ENCODE peak calls at places on chromosomes 11 and 22, in eight cellular contexts. P is breast epithelium, N is ovary, M is GM12891, B is spleen, K is transverse colon, I is uterus, D is heart left ventricle. F is an unnamed sample.

GRCh38 chr11:75352417-75353206 is 1.2 kb upstream of the ARRB1 start:
- DNase-seq in P (no peak), N (no peak), M (no peak), B (peak), K (peak), I (no peak), D (no peak), F (peak)

GRCh38 chr11:2166091-2166851 is 5.3 kb upstream of the INS start:
- DNase-seq in P (no peak), N (peak), M (peak), B (no peak), K (no peak), I (no peak), D (no peak), F (no peak)

GRCh38 chr22:20106205-20106848 is 9.6 kb upstream of the RANBP1 start:
- DNase-seq in P (no peak), N (no peak), M (no peak), B (peak), K (no peak), I (no peak), D (no peak), F (no peak)

GRCh38 chr22:32571764-32572163 is 97.2 kb downstream of the FBXO7 start:
- DNase-seq in P (no peak), N (no peak), M (no peak), B (no peak), K (no peak), I (no peak), D (no peak), F (peak)

GRCh38 chr11:126318642-126319373 is 14.9 kb downstream of the DCPS start:
- DNase-seq in P (peak), N (peak), M (no peak), B (no peak), K (peak), I (peak), D (peak), F (peak)

GRCh38 chr11:112751763-112752162 is 209.5 kb upstream of the NCAM1 start:
- DNase-seq in P (no peak), N (no peak), M (no peak), B (no peak), K (no peak), I (no peak), D (no peak), F (peak)

GRCh38 chr11:77207019-77207485 is 79.0 kb downstream of the MYO7A start:
- DNase-seq in P (no peak), N (peak), M (peak), B (peak), K (no peak), I (no peak), D (no peak), F (no peak)

GRCh38 chr11:127925430-127925829 is 661.9 kb downstream of the ETS1 start:
- DNase-seq in P (no peak), N (no peak), M (no peak), B (no peak), K (no peak), I (no peak), D (no peak), F (no peak)

GRCh38 chr11:102833731-102834130 is 9.7 kb downstream of the MMP3 start:
- DNase-seq in P (no peak), N (no peak), M (no peak), B (no peak), K (no peak), I (no peak), D (no peak), F (no peak)

GRCh38 chr22:32839776-32840571 is 38.5 kb downstream of the TIMP3 start:
- DNase-seq in P (no peak), N (peak), M (no peak), B (no peak), K (no peak), I (peak), D (peak), F (no peak)

GRCh38 chr22:17980013-17980510 is 44.3 kb downstream of the MICAL3 start:
- DNase-seq in P (no peak), N (no peak), M (no peak), B (peak), K (no peak), I (no peak), D (no peak), F (no peak)

GRCh38 chr22:19431641-19432091 is at the start of gene HIRA:
- DNase-seq in P (peak), N (peak), M (peak), B (peak), K (peak), I (peak), D (peak), F (peak)

GRCh38 chr11:125075900-125076317 is 12.8 kb downstream of the SLC37A2 start:
- DNase-seq in P (no peak), N (no peak), M (no peak), B (no peak), K (no peak), I (no peak), D (no peak), F (peak)

GRCh38 chr11:32081129-32081641 is 9.7 kb upstream of the RCN1 start:
- DNase-seq in P (no peak), N (no peak), M (no peak), B (no peak), K (no peak), I (no peak), D (no peak), F (no peak)

GRCh38 chr11:84922212-84922805 is 704.8 kb downstream of the DLG2 start:
- DNase-seq in P (no peak), N (no peak), M (no peak), B (no peak), K (no peak), I (no peak), D (no peak), F (no peak)

GRCh38 chr11:67401495-67402191 is at the start of gene PPP1CA:
- DNase-seq in P (peak), N (peak), M (peak), B (peak), K (peak), I (peak), D (peak), F (peak)

GRCh38 chr11:77501748-77502147 is 27.9 kb upstream of the PAK1 start:
- DNase-seq in P (no peak), N (no peak), M (no peak), B (no peak), K (no peak), I (no peak), D (no peak), F (no peak)

GRCh38 chr22:30325065-30325720 is 1.5 kb downstream of the TBC1D10A start:
- DNase-seq in P (peak), N (peak), M (no peak), B (no peak), K (peak), I (peak), D (no peak), F (peak)

GRCh38 chr22:49780281-49780991 is 47.2 kb downstream of the BRD1 start:
- DNase-seq in P (no peak), N (no peak), M (no peak), B (no peak), K (no peak), I (no peak), D (no peak), F (no peak)

GRCh38 chr11:95150977-95151684 is 61.5 kb downstream of the ENDOD1 start:
- DNase-seq in P (peak), N (peak), M (peak), B (peak), K (peak), I (peak), D (peak), F (peak)

GRCh38 chr11:109527496-109527895 is 105.5 kb downstream of the C11orf87 start:
- DNase-seq in P (no peak), N (no peak), M (no peak), B (no peak), K (no peak), I (no peak), D (no peak), F (no peak)

GRCh38 chr22:27870234-27871191 is 48.5 kb downstream of the PITPNB start:
- DNase-seq in P (no peak), N (no peak), M (no peak), B (no peak), K (no peak), I (no peak), D (no peak), F (no peak)

GRCh38 chr11:35420371-35420770 is 1.0 kb upstream of the SLC1A2 start:
- DNase-seq in P (no peak), N (no peak), M (no peak), B (no peak), K (no peak), I (no peak), D (no peak), F (no peak)

GRCh38 chr22:21094911-21095772 is 49.4 kb downstream of the LRRC74B start:
- DNase-seq in P (no peak), N (no peak), M (no peak), B (no peak), K (no peak), I (no peak), D (no peak), F (no peak)

DNA sequence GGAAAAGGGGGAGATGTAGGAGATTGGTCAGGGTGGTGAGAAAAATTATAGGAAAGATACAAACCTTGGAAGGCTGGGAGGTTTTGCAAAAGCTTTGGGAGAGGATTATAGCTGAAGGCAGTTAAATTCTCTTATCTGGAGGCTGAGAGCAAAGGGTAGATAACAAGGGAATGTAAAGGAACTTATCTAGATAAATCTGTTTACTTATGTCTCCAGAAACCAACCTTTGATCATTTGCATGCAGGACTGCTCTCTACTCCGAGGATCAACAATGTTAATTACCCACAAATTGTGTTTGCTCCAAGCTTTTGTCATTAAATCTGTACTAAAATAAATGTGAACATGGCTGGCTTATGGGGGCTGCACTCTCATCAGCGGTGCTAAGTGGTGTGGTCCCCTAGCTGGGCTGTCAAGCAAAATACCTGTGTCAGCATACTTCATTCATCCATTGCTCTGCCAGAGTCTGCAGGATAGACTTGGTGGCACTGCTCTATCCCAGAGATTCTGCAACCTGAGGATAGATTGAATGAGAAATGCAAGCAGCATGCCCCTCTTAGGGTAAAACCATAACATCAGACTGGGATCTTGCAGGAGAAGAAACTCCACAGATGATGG is 1599.2 kb upstream of the TENM4 start:
- DNase-seq in P (no peak), N (no peak), M (no peak), B (no peak), K (no peak), I (no peak), D (no peak), F (no peak)
- TF ChIP-seq POLR2A in P (no peak), N (no peak), M (no peak), B (no peak), K (no peak), I (no peak), D (no peak), F (no peak)

DNA sequence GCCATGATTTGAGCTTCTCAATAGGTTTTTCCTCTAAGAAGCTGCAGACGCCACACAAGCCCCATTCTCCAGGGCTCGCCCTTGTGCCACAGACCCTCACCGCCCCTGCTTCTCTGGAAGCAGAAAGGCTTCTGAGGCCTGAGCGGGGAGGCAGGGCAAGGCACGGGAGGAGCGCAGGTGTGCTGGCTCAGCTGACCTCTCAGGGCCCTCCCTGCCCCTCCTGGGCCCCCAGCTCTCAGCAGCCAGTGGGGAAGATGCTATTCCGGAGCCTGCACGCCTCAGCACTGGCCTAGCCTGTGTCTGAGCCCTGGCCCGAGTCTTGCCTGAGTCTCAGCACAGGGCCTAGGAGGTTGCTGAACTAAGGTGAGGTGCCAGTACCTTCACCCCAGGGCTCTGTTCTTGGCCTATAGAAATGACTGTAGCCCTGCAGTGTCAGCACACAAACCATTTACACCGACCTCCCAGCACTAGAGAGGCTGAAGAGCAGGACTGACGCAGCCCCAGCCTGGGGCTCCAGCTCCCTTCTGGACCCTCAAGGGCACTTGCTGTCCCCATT is 47.1 kb upstream of the LMO1 start:
- DNase-seq in P (no peak), N (peak), M (no peak), B (peak), K (no peak), I (no peak), D (no peak), F (peak)
- TF ChIP-seq POLR2A in P (no peak), N (no peak), M (no peak), B (no peak), K (no peak), I (no peak), D (no peak), F (no peak)

GRCh38 chr11:62664405-62665074 is 470 bp downstream of the C11orf98 start:
- DNase-seq in P (peak), N (no peak), M (peak), B (no peak), K (peak), I (no peak), D (no peak), F (peak)

GRCh38 chr11:62667460-62667859 is 2.3 kb downstream of the CSKMT start:
- DNase-seq in P (no peak), N (no peak), M (no peak), B (no peak), K (no peak), I (no peak), D (no peak), F (no peak)

GRCh38 chr11:62665075-62665629 is at the start of the genes C11orf98 and CSKMT:
- DNase-seq in P (peak), N (peak), M (peak), B (peak), K (peak), I (peak), D (peak), F (peak)

GRCh38 chr11:62665630-62666258 is 632 bp downstream of the CSKMT start:
- DNase-seq in P (no peak), N (peak), M (no peak), B (peak), K (peak), I (peak), D (no peak), F (peak)

GRCh38 chr11:62666259-62666926 is 1.3 kb downstream of the CSKMT start:
- DNase-seq in P (no peak), N (no peak), M (no peak), B (peak), K (no peak), I (no peak), D (no peak), F (no peak)
- TF ChIP-seq POLR2A in P (no peak), N (no peak), M (peak), B (no peak), K (no peak), I (no peak), D (no peak), F (no peak)

DNA sequence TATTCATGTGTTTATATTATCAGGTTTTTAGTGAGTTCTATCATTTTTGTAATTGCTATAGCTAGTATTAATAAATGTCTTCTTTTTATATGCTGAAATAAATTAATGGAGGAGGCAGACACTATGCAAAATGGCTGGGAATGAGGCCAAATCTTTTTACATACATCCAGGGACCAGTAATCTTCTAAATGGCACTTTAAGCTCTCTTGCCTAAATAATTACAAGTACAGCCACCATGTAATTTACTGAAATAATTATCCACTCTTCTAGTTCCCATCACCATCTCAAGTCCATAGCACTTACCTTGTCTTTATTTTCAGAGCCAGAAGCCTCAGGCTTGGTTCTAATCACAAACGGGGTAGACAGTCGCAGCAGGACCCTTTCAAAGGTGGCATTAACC is 79.1 kb downstream of the GUCY1A2 start:
- DNase-seq in P (no peak), N (no peak), M (no peak), B (no peak), K (no peak), I (no peak), D (no peak), F (no peak)
- TF ChIP-seq POLR2A in P (no peak), N (no peak), M (no peak), B (no peak), K (no peak), I (no peak), D (no peak), F (no peak)

GRCh38 chr22:42615092-42615859 is 593 bp upstream of the POLDIP3 start:
- DNase-seq in P (peak), N (peak), M (peak), B (peak), K (peak), I (peak), D (peak), F (peak)

GRCh38 chr22:42613869-42614268 is 814 bp downstream of the POLDIP3 start:
- DNase-seq in P (no peak), N (no peak), M (no peak), B (no peak), K (no peak), I (no peak), D (no peak), F (no peak)

GRCh38 chr22:42612336-42612735 is 2.3 kb downstream of the POLDIP3 start:
- DNase-seq in P (no peak), N (no peak), M (no peak), B (no peak), K (no peak), I (no peak), D (no peak), F (no peak)

GRCh38 chr22:42617155-42617983 is 2.7 kb upstream of the POLDIP3 start:
- DNase-seq in P (no peak), N (no peak), M (no peak), B (no peak), K (no peak), I (no peak), D (no peak), F (no peak)

GRCh38 chr22:42614312-42615091 is at the start of gene POLDIP3:
- DNase-seq in P (peak), N (peak), M (peak), B (peak), K (peak), I (peak), D (peak), F (peak)
- TF ChIP-seq POLR2A in P (peak), N (peak), M (peak), B (no peak), K (peak), I (peak), D (peak), F (no peak)